ENCODE peak calls at places on chromosomes 7 and 10, in five cellular contexts. U is A549, G is HEK293T, F is K562, B is GM12878. M is an unnamed sample.

GRCh38 chr7:141945356-141945755 is 1.4 kb downstream of the CLEC5A start:
- DNase-seq in U (no peak), G (no peak), F (no peak), B (no peak), M (no peak)

GRCh38 chr7:36086571-36086970 is 66.5 kb upstream of the EEPD1 start:
- DNase-seq in U (no peak), G (no peak), F (no peak), B (no peak), M (no peak)

GRCh38 chr10:119653209-119653608 is 2.0 kb downstream of the BAG3 start:
- DNase-seq in U (no peak), G (no peak), F (no peak), B (no peak), M (peak)

GRCh38 chr7:37118029-37118428 is 330.6 kb downstream of the ELMO1 start:
- DNase-seq in U (no peak), G (no peak), F (no peak), B (no peak), M (no peak)

GRCh38 chr10:2951235-2951835 is 116.0 kb upstream of the PFKP start:
- DNase-seq in U (no peak), G (no peak), F (no peak), B (no peak), M (no peak)

GRCh38 chr10:72682626-72683025 is 9.3 kb upstream of the MCU start:
- DNase-seq in U (no peak), G (no peak), F (no peak), B (no peak), M (no peak)

GRCh38 chr10:77926566-77927342 is at the start of gene DLG5:
- DNase-seq in U (no peak), G (peak), F (peak), B (no peak), M (peak)

GRCh38 chr7:118080947-118081346 is 103.0 kb upstream of the LSM8 start:
- DNase-seq in U (peak), G (peak), F (peak), B (peak), M (peak)

GRCh38 chr7:156015237-156016020 is 203.2 kb upstream of the SHH start:
- DNase-seq in U (no peak), G (no peak), F (no peak), B (no peak), M (no peak)

GRCh38 chr7:70920886-70921285 is 211.1 kb upstream of the GALNT17 start:
- DNase-seq in U (no peak), G (no peak), F (no peak), B (no peak), M (no peak)

GRCh38 chr10:132148261-132149251 is 38.2 kb upstream of the DPYSL4 start:
- DNase-seq in U (no peak), G (no peak), F (no peak), B (no peak), M (no peak)

GRCh38 chr7:28179081-28180030 is 1.2 kb downstream of the JAZF1 start:
- DNase-seq in U (peak), G (peak), F (peak), B (no peak), M (no peak)

GRCh38 chr7:121547341-121548092 is 151.4 kb upstream of the FAM3C start:
- DNase-seq in U (peak), G (peak), F (peak), B (no peak), M (peak)

GRCh38 chr7:73555411-73555982 is 2.0 kb downstream of the BCL7B start:
- DNase-seq in U (no peak), G (no peak), F (no peak), B (no peak), M (no peak)

GRCh38 chr7:141097430-141097829 is 23.6 kb downstream of the TMEM178B start:
- DNase-seq in U (no peak), G (no peak), F (peak), B (no peak), M (peak)

GRCh38 chr10:103618575-103619423 is 125.3 kb downstream of the NEURL1 start:
- DNase-seq in U (no peak), G (no peak), F (peak), B (no peak), M (no peak)

GRCh38 chr7:77433901-77434300 is 17.8 kb upstream of the GSAP start:
- DNase-seq in U (no peak), G (no peak), F (no peak), B (no peak), M (no peak)

GRCh38 chr7:2909471-2910039 is 65.4 kb upstream of the GNA12 start:
- DNase-seq in U (no peak), G (no peak), F (no peak), B (no peak), M (no peak)

GRCh38 chr10:128480601-128481000 is 354.4 kb upstream of the MKI67 start:
- DNase-seq in U (no peak), G (no peak), F (no peak), B (no peak), M (no peak)

GRCh38 chr10:48444861-48445841 is 138.7 kb downstream of the MAPK8 start:
- DNase-seq in U (no peak), G (no peak), F (peak), B (no peak), M (no peak)

GRCh38 chr10:3902054-3902808 is 117.2 kb upstream of the KLF6 start:
- DNase-seq in U (no peak), G (no peak), F (no peak), B (peak), M (no peak)

GRCh38 chr7:84675633-84676034 is 481.0 kb upstream of the SEMA3A start:
- DNase-seq in U (no peak), G (peak), F (peak), B (no peak), M (no peak)

GRCh38 chr10:10630281-10630680 is 387.4 kb upstream of the CELF2 start:
- DNase-seq in U (no peak), G (no peak), F (no peak), B (no peak), M (no peak)

GRCh38 chr10:97543025-97543546 is 29.5 kb upstream of the ANKRD2 start:
- DNase-seq in U (peak), G (no peak), F (peak), B (no peak), M (peak)

GRCh38 chr7:36127075-36127740 is 25.8 kb upstream of the EEPD1 start:
- DNase-seq in U (no peak), G (peak), F (no peak), B (no peak), M (peak)

GRCh38 chr10:89518876-89519842 is 16.2 kb downstream of the SLC16A12 start:
- DNase-seq in U (no peak), G (no peak), F (no peak), B (no peak), M (peak)

GRCh38 chr10:44253769-44254462 is 131.0 kb downstream of the CXCL12 start:
- DNase-seq in U (peak), G (no peak), F (no peak), B (no peak), M (peak)

GRCh38 chr7:45160374-45160773 is 2.8 kb downstream of the RAMP3 start:
- DNase-seq in U (no peak), G (no peak), F (no peak), B (peak), M (no peak)

GRCh38 chr10:31782701-31783100 is 145.9 kb downstream of the ARHGAP12 start:
- DNase-seq in U (no peak), G (no peak), F (no peak), B (no peak), M (no peak)

GRCh38 chr10:87661861-87662785 is 2.4 kb downstream of the PAPSS2 start:
- DNase-seq in U (no peak), G (no peak), F (no peak), B (no peak), M (peak)
- TF ChIP-seq BHLHE40 in U (no peak), G (no peak), F (no peak), B (no peak), M (no peak)

DNA sequence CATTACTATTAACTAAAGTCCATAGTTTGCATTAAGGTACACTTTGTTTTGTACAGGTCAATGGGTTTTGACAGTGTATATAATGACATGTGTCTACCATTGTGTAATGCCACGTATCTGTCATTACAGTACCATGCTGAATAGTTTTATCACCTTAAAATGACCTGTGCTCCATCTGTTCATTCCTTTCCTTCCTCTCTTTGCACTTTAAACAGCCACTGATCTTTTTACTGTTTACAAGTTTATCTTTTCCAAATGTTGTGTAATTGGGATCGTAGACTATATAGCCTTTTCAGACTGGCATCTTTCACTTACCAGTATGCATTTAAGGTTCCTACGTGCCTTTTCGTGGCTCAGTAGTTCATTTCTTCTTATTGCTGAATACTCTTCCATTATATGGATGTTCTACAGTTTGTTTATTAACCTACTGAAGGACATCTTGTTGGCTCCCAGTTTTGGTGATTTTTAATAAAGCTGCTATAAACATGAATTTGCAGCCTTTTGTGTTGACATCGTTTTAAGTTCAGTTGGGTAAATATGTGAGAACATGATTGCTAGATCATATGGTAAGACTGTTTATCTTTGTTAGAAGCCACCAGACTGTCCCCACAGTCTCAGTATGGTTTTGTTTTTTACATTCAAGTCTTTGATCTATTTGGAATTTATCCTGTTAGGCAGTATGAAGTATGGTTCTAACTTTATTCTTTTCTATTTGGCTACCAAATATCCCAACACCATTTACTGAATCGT is 24.7 kb downstream of the STAM start:
- DNase-seq in U (no peak), G (no peak), F (no peak), B (no peak), M (no peak)
- TF ChIP-seq BHLHE40 in U (no peak), G (no peak), F (no peak), B (no peak), M (no peak)

GRCh38 chr10:100265821-100266485 is 1.5 kb downstream of the CWF19L1 start:
- DNase-seq in U (no peak), G (no peak), F (no peak), B (no peak), M (no peak)

DNA sequence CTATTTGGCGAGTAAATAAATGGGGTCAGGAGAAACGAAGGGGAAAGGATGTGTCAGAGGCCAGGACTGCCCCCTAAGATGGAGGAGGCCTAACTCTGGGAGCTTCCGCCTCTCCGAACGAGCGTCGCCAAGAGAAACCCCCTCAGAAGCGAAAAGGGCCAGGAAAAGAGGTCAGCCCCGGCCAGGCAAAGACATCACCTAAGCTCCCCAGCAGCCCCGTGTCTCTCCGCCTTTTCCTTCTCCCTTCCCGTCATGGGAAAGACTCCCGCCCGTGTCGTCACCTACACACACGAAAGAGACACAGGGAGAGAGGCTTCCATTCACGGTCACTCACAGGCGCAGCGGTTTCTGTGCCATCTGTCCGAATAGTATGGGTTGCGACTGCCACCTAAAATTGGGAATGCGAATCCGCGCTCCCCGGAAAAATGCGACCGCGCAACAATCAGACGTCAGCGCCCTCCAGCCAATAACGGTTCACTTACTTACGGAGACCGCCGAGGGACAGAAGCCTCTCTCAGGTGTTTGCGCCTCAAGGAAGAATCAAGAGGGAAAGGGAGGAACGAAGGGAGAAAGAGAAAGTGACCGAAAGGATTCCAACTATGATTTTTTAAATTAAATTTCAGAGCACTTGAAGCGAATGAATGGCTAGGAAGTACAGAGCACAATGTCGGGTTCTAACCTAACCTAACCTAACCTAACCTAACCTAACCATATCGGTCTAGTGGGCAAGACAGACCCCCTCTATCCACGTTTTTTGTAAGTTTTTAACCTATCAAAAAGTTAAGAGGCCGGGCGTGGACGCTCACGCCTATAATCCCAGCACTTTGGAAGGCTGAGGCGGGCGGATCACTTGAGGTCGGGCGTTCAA is at the start of gene CWF19L1:
- DNase-seq in U (peak), G (peak), F (peak), B (peak), M (peak)
- TF ChIP-seq BHLHE40 in U (no peak), G (no peak), F (no peak), B (no peak), M (no peak)

DNA sequence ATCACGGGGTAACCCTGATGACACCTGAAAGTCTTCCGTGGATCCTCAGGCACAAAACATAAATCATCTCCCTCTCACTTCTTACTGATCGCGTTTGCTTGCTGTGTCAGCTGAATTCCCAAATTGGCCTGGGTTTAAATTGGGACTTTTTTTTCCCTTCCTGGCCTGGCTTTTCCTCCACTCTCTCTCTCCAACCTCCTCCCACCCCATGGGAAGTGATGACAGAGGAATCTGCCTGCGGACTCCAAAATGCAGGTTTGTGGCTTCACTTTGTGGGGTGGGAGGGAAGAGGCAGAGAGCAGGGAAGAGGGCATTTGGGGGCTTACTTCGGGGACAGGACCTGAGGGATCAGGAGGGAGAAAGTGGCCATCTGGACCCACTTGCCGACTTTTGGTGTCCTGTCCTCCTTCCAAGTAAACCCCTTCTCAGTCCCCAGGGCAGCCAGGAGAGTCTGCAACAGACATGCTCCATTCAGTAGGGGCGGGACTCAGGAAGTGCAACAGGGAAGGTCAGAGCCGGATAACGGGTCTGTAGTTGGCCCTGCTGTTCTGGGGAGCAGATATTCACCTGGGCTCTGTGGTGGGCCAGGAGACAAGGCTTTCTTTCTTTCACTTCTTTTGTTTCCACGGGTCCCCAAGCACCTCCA is 172.7 kb downstream of the PLXNA4 start:
- DNase-seq in U (no peak), G (no peak), F (no peak), B (no peak), M (no peak)
- TF ChIP-seq BHLHE40 in U (no peak), G (no peak), F (no peak), B (no peak), M (no peak)

GRCh38 chr10:36493511-36493880 is 631.9 kb upstream of the ANKRD30A start:
- DNase-seq in U (no peak), G (no peak), F (no peak), B (no peak), M (peak)

GRCh38 chr10:36494386-36494785 is 631.0 kb upstream of the ANKRD30A start:
- DNase-seq in U (peak), G (no peak), F (no peak), B (no peak), M (peak)

GRCh38 chr10:36492590-36493510 is 632.5 kb upstream of the ANKRD30A start:
- DNase-seq in U (no peak), G (no peak), F (no peak), B (no peak), M (peak)

GRCh38 chr10:36499696-36500095 is 625.7 kb upstream of the ANKRD30A start:
- DNase-seq in U (no peak), G (no peak), F (no peak), B (no peak), M (peak)

DNA sequence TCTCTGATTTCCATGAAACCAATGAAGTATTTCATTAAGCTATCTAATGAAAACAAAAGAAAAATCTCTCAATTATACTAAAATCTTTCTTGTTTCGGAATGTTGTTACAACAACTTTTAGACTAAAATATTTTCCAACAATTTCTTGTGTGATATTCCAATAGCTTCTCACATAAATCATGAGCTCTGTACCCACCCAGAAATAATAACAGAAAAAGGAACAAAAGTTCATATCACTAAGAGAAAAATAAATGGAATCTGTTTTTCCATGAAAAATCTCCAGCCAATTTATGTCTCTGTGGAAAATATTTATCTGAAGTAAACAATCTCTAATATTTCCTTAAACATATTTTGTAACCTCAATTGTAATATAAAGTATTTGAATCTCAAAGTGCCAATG is 628.7 kb upstream of the ANKRD30A start:
- DNase-seq in U (no peak), G (no peak), F (no peak), B (no peak), M (no peak)
- TF ChIP-seq BHLHE40 in U (no peak), G (no peak), F (no peak), B (no peak), M (no peak)

GRCh38 chr10:59362991-59363390 is 642 bp upstream of the FAM13C start:
- DNase-seq in U (no peak), G (peak), F (no peak), B (no peak), M (peak)
- TF ChIP-seq BHLHE40 in U (no peak), G (no peak), F (no peak), B (no peak), M (no peak)

DNA sequence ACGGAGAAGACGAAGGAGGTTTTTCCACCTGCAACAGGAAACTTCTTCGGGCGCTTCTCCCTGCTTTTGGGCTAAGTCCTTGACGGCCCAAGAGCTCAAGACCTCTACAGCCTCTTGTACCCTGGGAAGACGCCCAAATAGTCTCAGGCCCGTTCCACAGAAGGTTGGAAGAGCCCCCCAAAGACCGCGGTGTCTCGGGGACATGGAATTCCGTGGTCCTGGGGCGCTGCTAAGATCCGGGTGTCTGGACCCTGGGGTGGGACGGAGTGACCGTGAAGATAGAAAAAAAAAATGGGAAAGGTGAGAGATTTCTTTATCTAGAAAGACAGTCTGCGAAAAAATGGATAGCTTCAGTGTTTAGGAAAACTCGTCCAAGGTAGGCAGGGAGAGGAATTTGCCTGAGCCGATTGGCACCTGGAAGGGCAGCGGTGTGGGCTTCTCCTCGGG is 398 bp downstream of the GAD2 start:
- DNase-seq in U (no peak), G (no peak), F (no peak), B (no peak), M (no peak)
- TF ChIP-seq BHLHE40 in U (no peak), G (no peak), F (no peak), B (no peak), M (no peak)

GRCh38 chr10:118595064-118595420 is 406 bp downstream of the PRLHR start:
- DNase-seq in U (no peak), G (no peak), F (no peak), B (no peak), M (no peak)
- TF ChIP-seq BHLHE40 in U (no peak), G (no peak), F (no peak), B (no peak), M (no peak)

M was measured in IMR-90.